ENCODE peak calls at places on chromosome 20, in nine cellular contexts. One of them, this sample, is unnamed.

GRCh38 chr20:5735845-5736530 is 14.2 kb upstream of the SHLD1 start:
- DNase-seq in aorta: no peak
- DNase-seq in tibial nerve: no peak
- DNase-seq in astrocyte: no peak
- DNase-seq in ovary: no peak
- DNase-seq in IMR-90: peak; percentile 49
- DNase-seq in CD8-positive, alpha-beta T cell: no peak
- DNase-seq in neuronal stem cell: no peak
- DNase-seq in H1: no peak
- DNase-seq in this sample: no peak

GRCh38 chr20:51402201-51402600 is 140.3 kb downstream of the NFATC2 start:
- DNase-seq in aorta: no peak
- DNase-seq in tibial nerve: no peak
- DNase-seq in astrocyte: peak; percentile 62
- DNase-seq in ovary: no peak
- DNase-seq in IMR-90: peak; percentile 71
- DNase-seq in CD8-positive, alpha-beta T cell: peak; percentile 49
- DNase-seq in neuronal stem cell: no peak
- DNase-seq in H1: no peak
- DNase-seq in this sample: no peak

GRCh38 chr20:12414446-12415274 is 497.0 kb downstream of the BTBD3 start:
- DNase-seq in aorta: no peak
- DNase-seq in tibial nerve: no peak
- DNase-seq in astrocyte: no peak
- DNase-seq in ovary: no peak
- DNase-seq in IMR-90: no peak
- DNase-seq in CD8-positive, alpha-beta T cell: no peak
- DNase-seq in neuronal stem cell: no peak
- DNase-seq in H1: no peak
- DNase-seq in this sample: no peak

GRCh38 chr20:4866429-4866828 is 134.9 kb downstream of the SLC23A2 start:
- DNase-seq in aorta: no peak
- DNase-seq in tibial nerve: no peak
- DNase-seq in astrocyte: no peak
- DNase-seq in ovary: no peak
- DNase-seq in IMR-90: no peak
- DNase-seq in CD8-positive, alpha-beta T cell: no peak
- DNase-seq in neuronal stem cell: no peak
- DNase-seq in H1: no peak
- DNase-seq in this sample: no peak

GRCh38 chr20:30502670-30503069 is 754.8 kb upstream of the DEFB115 start:
- DNase-seq in aorta: no peak
- DNase-seq in tibial nerve: no peak
- DNase-seq in astrocyte: no peak
- DNase-seq in ovary: no peak
- DNase-seq in IMR-90: no peak
- DNase-seq in CD8-positive, alpha-beta T cell: no peak
- DNase-seq in neuronal stem cell: no peak
- DNase-seq in H1: no peak
- DNase-seq in this sample: no peak

GRCh38 chr20:6731951-6732580 is 35.4 kb upstream of the BMP2 start:
- DNase-seq in aorta: no peak
- DNase-seq in tibial nerve: peak; percentile 53
- DNase-seq in astrocyte: no peak
- DNase-seq in ovary: peak; percentile 73
- DNase-seq in IMR-90: no peak
- DNase-seq in CD8-positive, alpha-beta T cell: no peak
- DNase-seq in neuronal stem cell: no peak
- DNase-seq in H1: no peak
- DNase-seq in this sample: no peak

GRCh38 chr20:3051385-3052019 is 5.7 kb downstream of the MRPS26 start:
- DNase-seq in aorta: no peak
- DNase-seq in tibial nerve: no peak
- DNase-seq in astrocyte: no peak
- DNase-seq in ovary: no peak
- DNase-seq in IMR-90: no peak
- DNase-seq in CD8-positive, alpha-beta T cell: no peak
- DNase-seq in neuronal stem cell: no peak
- DNase-seq in H1: no peak
- DNase-seq in this sample: no peak

GRCh38 chr20:38283236-38283635 is 20.7 kb upstream of the BPI start:
- DNase-seq in aorta: no peak
- DNase-seq in tibial nerve: no peak
- DNase-seq in astrocyte: no peak
- DNase-seq in ovary: no peak
- DNase-seq in IMR-90: no peak
- DNase-seq in CD8-positive, alpha-beta T cell: no peak
- DNase-seq in neuronal stem cell: no peak
- DNase-seq in H1: no peak
- DNase-seq in this sample: no peak

GRCh38 chr20:513429-513828 is 30.2 kb downstream of the CSNK2A1 start:
- DNase-seq in aorta: no peak
- DNase-seq in tibial nerve: no peak
- DNase-seq in astrocyte: no peak
- DNase-seq in ovary: no peak
- DNase-seq in IMR-90: peak; percentile 44
- DNase-seq in CD8-positive, alpha-beta T cell: no peak
- DNase-seq in neuronal stem cell: no peak
- DNase-seq in H1: no peak
- DNase-seq in this sample: no peak

GRCh38 chr20:2836035-2836434 is 4.4 kb downstream of the PCED1A start:
- DNase-seq in aorta: no peak
- DNase-seq in tibial nerve: no peak
- DNase-seq in astrocyte: no peak
- DNase-seq in ovary: no peak
- DNase-seq in IMR-90: no peak
- DNase-seq in CD8-positive, alpha-beta T cell: no peak
- DNase-seq in neuronal stem cell: no peak
- DNase-seq in H1: no peak
- DNase-seq in this sample: no peak

GRCh38 chr20:51365670-51366069 is 176.8 kb downstream of the NFATC2 start:
- DNase-seq in aorta: no peak
- DNase-seq in tibial nerve: no peak
- DNase-seq in astrocyte: peak; percentile 97
- DNase-seq in ovary: no peak
- DNase-seq in IMR-90: peak; percentile 92
- DNase-seq in CD8-positive, alpha-beta T cell: no peak
- DNase-seq in neuronal stem cell: no peak
- DNase-seq in H1: no peak
- DNase-seq in this sample: no peak

GRCh38 chr20:25726357-25726756 is 29.7 kb upstream of the ZNF337 start:
- DNase-seq in aorta: no peak
- DNase-seq in tibial nerve: no peak
- DNase-seq in astrocyte: no peak
- DNase-seq in ovary: no peak
- DNase-seq in IMR-90: no peak
- DNase-seq in CD8-positive, alpha-beta T cell: no peak
- DNase-seq in neuronal stem cell: no peak
- DNase-seq in H1: no peak
- DNase-seq in this sample: no peak

GRCh38 chr20:7375905-7376304 is 564.4 kb downstream of the HAO1 start:
- DNase-seq in aorta: no peak
- DNase-seq in tibial nerve: no peak
- DNase-seq in astrocyte: no peak
- DNase-seq in ovary: no peak
- DNase-seq in IMR-90: peak; percentile 17
- DNase-seq in CD8-positive, alpha-beta T cell: no peak
- DNase-seq in neuronal stem cell: no peak
- DNase-seq in H1: no peak
- DNase-seq in this sample: no peak

GRCh38 chr20:5056801-5057599 is 55.7 kb upstream of the SLC23A2 start:
- DNase-seq in aorta: no peak
- DNase-seq in tibial nerve: no peak
- DNase-seq in astrocyte: no peak
- DNase-seq in ovary: no peak
- DNase-seq in IMR-90: peak; percentile 46
- DNase-seq in CD8-positive, alpha-beta T cell: peak; percentile 53
- DNase-seq in neuronal stem cell: no peak
- DNase-seq in H1: peak; percentile 69
- DNase-seq in this sample: peak; percentile 34

GRCh38 chr20:16580596-16580995 is 7.3 kb upstream of the KIF16B start:
- DNase-seq in aorta: no peak
- DNase-seq in tibial nerve: no peak
- DNase-seq in astrocyte: no peak
- DNase-seq in ovary: no peak
- DNase-seq in IMR-90: no peak
- DNase-seq in CD8-positive, alpha-beta T cell: no peak
- DNase-seq in neuronal stem cell: no peak
- DNase-seq in H1: no peak
- DNase-seq in this sample: no peak

DNA sequence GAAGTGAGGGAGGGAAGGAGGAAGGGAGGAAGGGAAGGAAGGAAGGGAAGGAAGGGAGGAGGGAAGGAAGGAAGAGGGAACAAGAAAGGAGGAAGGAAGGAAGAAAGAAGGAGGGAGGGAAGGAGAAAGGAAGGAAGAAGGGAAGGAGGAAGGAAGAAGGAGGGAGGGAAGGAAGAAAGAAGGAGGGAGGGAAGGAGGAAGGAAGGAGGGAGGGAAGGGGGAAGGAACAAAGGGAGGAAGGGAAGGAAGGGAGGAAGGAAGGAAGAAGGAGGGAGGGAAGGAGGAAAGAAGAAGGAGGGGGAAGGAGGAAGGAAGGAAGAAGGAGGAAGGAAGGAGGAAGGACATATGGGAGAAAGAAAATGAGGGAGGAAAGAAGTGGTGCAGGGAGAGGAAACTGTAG is 184.7 kb upstream of the PMEPA1 start:
- DNase-seq in aorta: no peak
- DNase-seq in tibial nerve: no peak
- DNase-seq in astrocyte: no peak
- DNase-seq in ovary: no peak
- DNase-seq in IMR-90: no peak
- DNase-seq in CD8-positive, alpha-beta T cell: no peak
- DNase-seq in neuronal stem cell: no peak
- DNase-seq in H1: no peak
- DNase-seq in this sample: no peak
- H3K27me3 ChIP-seq in aorta: no peaks in the 10 kb centered on the region
- H3K27me3 ChIP-seq in tibial nerve: no peaks in the 10 kb centered on the region
- H3K27me3 ChIP-seq in astrocyte: peaks cover 15% of the 10 kb centered on the region
- H3K27me3 ChIP-seq in ovary: no peaks in the 10 kb centered on the region
- H3K27me3 ChIP-seq in IMR-90: peaks cover 4% of the 10 kb centered on the region
- H3K27me3 ChIP-seq in CD8-positive, alpha-beta T cell: no peaks in the 10 kb centered on the region
- H3K27me3 ChIP-seq in neuronal stem cell: no peaks in the 10 kb centered on the region
- H3K27me3 ChIP-seq in H1: no peaks in the 10 kb centered on the region
- H3K27me3 ChIP-seq in this sample: no peaks in the 10 kb centered on the region

DNA sequence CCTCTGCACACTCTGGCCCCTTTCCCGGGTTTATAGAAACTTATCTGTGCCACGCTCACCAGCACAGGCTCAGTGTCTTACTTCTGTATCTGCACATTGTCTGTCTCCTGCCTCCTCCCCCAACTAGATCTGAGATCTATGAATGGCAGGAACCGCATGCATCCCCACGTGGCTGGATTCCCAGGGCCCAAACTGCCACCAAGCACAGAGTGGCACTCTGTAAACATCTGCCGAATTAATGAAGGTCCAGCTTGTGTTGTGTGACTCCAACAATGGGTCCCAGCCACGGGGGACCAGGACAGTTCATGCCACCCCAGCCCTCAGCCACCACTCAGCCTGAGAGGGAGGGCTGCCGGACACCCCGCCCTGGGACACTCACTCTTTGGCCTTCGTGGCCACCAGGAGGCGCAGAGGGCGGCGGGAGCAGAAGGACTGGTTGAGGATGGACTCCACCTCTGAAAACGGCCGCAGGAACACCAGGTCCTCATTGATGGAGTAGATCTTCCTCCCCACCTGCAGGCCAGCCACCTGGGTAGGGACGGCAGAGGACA is 171.1 kb downstream of the PREX1 start:
- DNase-seq in aorta: no peak
- DNase-seq in tibial nerve: no peak
- DNase-seq in astrocyte: no peak
- DNase-seq in ovary: no peak
- DNase-seq in IMR-90: no peak
- DNase-seq in CD8-positive, alpha-beta T cell: no peak
- DNase-seq in neuronal stem cell: no peak
- DNase-seq in H1: peak; percentile 85
- DNase-seq in this sample: no peak
- H3K9me3 ChIP-seq in aorta: no peaks in the 10 kb centered on the region
- H3K9me3 ChIP-seq in tibial nerve: peaks cover 8% of the 10 kb centered on the region
- H3K9me3 ChIP-seq in astrocyte: peaks cover 2% of the 10 kb centered on the region
- H3K9me3 ChIP-seq in ovary: no peaks in the 10 kb centered on the region
- H3K9me3 ChIP-seq in IMR-90: no peaks in the 10 kb centered on the region
- H3K9me3 ChIP-seq in CD8-positive, alpha-beta T cell: no peaks in the 10 kb centered on the region
- H3K9me3 ChIP-seq in neuronal stem cell: peaks cover 4% of the 10 kb centered on the region
- H3K9me3 ChIP-seq in H1: no peaks in the 10 kb centered on the region
- H3K9me3 ChIP-seq in this sample: no peaks in the 10 kb centered on the region

DNA sequence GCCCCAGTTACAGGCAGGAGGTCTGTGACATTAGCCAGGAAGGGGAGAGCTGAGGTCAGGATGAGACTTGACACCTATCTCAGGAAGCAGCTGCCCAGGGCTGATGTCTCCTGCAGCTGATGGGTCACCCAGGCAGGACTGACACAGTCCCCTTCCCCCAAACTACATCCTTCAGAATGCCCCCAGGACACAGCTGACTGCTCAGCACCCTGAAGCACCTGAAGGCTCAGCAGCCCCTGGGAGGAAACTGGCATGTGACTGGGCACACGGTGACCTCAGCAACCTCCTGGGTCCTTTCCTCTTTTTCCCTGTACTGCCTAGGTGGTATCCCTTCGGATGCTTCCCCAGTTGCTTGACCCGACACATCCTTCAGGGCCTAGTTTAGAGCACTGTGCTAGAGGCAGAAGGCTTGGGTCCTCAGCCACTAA is 1.9 kb downstream of the SDC4 start:
- DNase-seq in aorta: no peak
- DNase-seq in tibial nerve: no peak
- DNase-seq in astrocyte: no peak
- DNase-seq in ovary: no peak
- DNase-seq in IMR-90: no peak
- DNase-seq in CD8-positive, alpha-beta T cell: no peak
- DNase-seq in neuronal stem cell: no peak
- DNase-seq in H1: no peak
- DNase-seq in this sample: no peak
- H3K4me3 ChIP-seq in aorta: no peak overlapping the region
- H3K4me3 ChIP-seq in tibial nerve: peak overlapping the region; percentile 58
- H3K4me3 ChIP-seq in astrocyte: peak overlapping the region; percentile 92
- H3K4me3 ChIP-seq in ovary: peak overlapping the region; percentile 67
- H3K4me3 ChIP-seq in IMR-90: peak overlapping the region; percentile 74
- H3K4me3 ChIP-seq in CD8-positive, alpha-beta T cell: no peak overlapping the region
- H3K4me3 ChIP-seq in neuronal stem cell: no peak overlapping the region
- H3K4me3 ChIP-seq in H1: no peak overlapping the region
- H3K4me3 ChIP-seq in this sample: peak overlapping the region; percentile 86

DNA sequence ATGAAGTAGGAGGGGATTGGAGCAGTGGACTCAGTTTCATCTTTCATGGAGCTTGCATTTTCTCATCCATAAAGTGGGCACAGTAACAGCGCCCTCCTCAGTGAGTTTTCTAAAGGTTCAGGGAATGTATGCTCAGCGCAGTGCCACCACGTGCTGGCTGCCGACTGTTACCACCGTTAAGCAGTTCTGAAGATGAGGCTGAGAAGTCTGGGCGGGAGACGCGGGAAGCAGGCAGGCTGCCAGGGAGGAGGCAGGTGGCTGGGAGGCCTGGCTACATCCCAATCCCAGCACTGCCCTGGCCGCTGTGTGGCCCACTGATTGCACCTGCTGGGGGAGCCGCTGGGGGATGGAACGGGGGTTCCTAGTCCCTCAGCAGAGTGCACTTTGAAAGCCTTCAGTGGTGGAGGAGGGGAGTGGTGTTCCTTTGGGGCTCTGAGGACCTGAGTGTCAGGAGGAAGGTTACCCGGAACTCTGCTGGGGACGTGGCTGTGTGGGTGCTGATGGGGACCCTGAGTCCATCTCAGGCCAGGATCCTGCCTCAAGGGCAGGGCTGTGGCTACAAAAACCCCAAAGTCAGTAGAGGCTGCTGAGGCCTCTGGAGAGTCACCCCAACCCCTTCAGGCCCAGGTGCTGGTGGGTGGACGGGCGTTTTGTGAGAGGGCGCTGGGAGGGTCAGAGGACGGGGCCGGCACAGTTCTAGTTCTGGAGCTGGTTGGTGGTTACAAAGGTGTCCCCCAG is 28.0 kb upstream of the PHACTR3 start:
- DNase-seq in aorta: no peak
- DNase-seq in tibial nerve: no peak
- DNase-seq in astrocyte: no peak
- DNase-seq in ovary: no peak
- DNase-seq in IMR-90: no peak
- DNase-seq in CD8-positive, alpha-beta T cell: no peak
- DNase-seq in neuronal stem cell: no peak
- DNase-seq in H1: peak; percentile 51
- DNase-seq in this sample: no peak
- H3K27me3 ChIP-seq in aorta: no peaks in the 10 kb centered on the region
- H3K27me3 ChIP-seq in tibial nerve: no peaks in the 10 kb centered on the region
- H3K27me3 ChIP-seq in astrocyte: peaks cover 6% of the 10 kb centered on the region
- H3K27me3 ChIP-seq in ovary: no peaks in the 10 kb centered on the region
- H3K27me3 ChIP-seq in IMR-90: peaks cover 10% of the 10 kb centered on the region
- H3K27me3 ChIP-seq in CD8-positive, alpha-beta T cell: peaks cover 6% of the 10 kb centered on the region
- H3K27me3 ChIP-seq in neuronal stem cell: peaks cover 74% of the 10 kb centered on the region
- H3K27me3 ChIP-seq in H1: peaks cover 50% of the 10 kb centered on the region
- H3K27me3 ChIP-seq in this sample: peaks cover 6% of the 10 kb centered on the region